ENCODE peak calls at places on chromosomes 7 and 10, in nine cellular contexts. L is caudate nucleus, O is colonic mucosa, G is LoVo, Y is anterior cingulate cortex, K is A549, T is Calu3, C is GM12878, D is Panc1. E is an unnamed sample.

GRCh38 chr7:128347573-128348147 is 4.0 kb upstream of the RBM28 start:
- DNase-seq in Y (peak), G (peak), D (no peak), K (peak), T (peak), L (peak), O (no peak), C (no peak), E (no peak)

GRCh38 chr7:150849204-150849775 is 3.0 kb upstream of the AOC1 start:
- DNase-seq in C (no peak), Y (no peak), G (no peak), L (no peak), T (no peak), O (no peak), D (no peak), K (no peak), E (no peak)

GRCh38 chr10:123143162-123143824 is 4.6 kb upstream of the HMX2 start:
- DNase-seq in C (no peak), K (no peak), T (no peak), D (no peak), O (no peak), Y (no peak), L (no peak), G (no peak), E (no peak)

GRCh38 chr7:156091515-156092080 is 279.3 kb upstream of the SHH start:
- DNase-seq in Y (no peak), C (no peak), D (no peak), O (no peak), G (no peak), L (no peak), K (no peak), T (no peak), E (no peak)

GRCh38 chr7:42155836-42156540 is 81.0 kb downstream of the GLI3 start:
- DNase-seq in T (no peak), C (no peak), L (no peak), O (no peak), K (no peak), G (no peak), D (no peak), Y (no peak), E (no peak)

GRCh38 chr10:59808896-59809643 is 55.8 kb upstream of the MRLN start:
- DNase-seq in G (peak), L (peak), K (peak), O (peak), Y (peak), T (peak), D (peak), C (peak), E (peak)

GRCh38 chr7:16356241-16356958 is 64.9 kb downstream of the CRPPA start:
- DNase-seq in C (no peak), D (no peak), Y (no peak), T (no peak), L (no peak), G (no peak), K (no peak), O (no peak), E (no peak)

GRCh38 chr7:20362574-20363253 is 32.0 kb downstream of the ITGB8 start:
- DNase-seq in Y (no peak), D (no peak), G (no peak), C (no peak), O (no peak), K (no peak), T (no peak), L (no peak), E (no peak)

GRCh38 chr7:55977831-55978230 is 13.4 kb downstream of the NIPSNAP2 start:
- DNase-seq in K (no peak), L (no peak), Y (peak), T (no peak), G (no peak), C (no peak), O (no peak), D (no peak), E (no peak)

GRCh38 chr7:157506268-157506667 is 169.5 kb downstream of the DNAJB6 start:
- DNase-seq in O (no peak), Y (no peak), L (no peak), D (no peak), K (no peak), T (no peak), G (no peak), C (no peak), E (no peak)

GRCh38 chr7:137916980-137917645 is 70.3 kb upstream of the DGKI start:
- DNase-seq in C (no peak), O (no peak), L (no peak), G (no peak), Y (no peak), D (no peak), T (no peak), K (no peak), E (no peak)

GRCh38 chr7:128032605-128033235 is 1.5 kb upstream of the LRRC4 start:
- DNase-seq in G (no peak), L (peak), T (no peak), K (no peak), O (no peak), D (no peak), C (no peak), Y (peak), E (no peak)

GRCh38 chr10:778626-779330 is 89.3 kb upstream of the DIP2C start:
- DNase-seq in O (no peak), C (no peak), G (no peak), L (no peak), K (no peak), D (no peak), T (no peak), Y (no peak), E (peak)

GRCh38 chr10:133210398-133211140 is 19.4 kb upstream of the UTF1 start:
- DNase-seq in D (no peak), K (no peak), T (no peak), C (no peak), G (no peak), O (no peak), L (no peak), Y (no peak), E (no peak)

GRCh38 chr10:132407846-132408278 is 10.9 kb downstream of the PWWP2B start:
- DNase-seq in Y (peak), K (no peak), L (no peak), T (peak), C (no peak), G (no peak), D (no peak), O (peak), E (peak)

GRCh38 chr10:119364941-119365340 is 157.6 kb downstream of the GRK5 start:
- DNase-seq in L (no peak), K (no peak), T (no peak), O (no peak), Y (no peak), G (no peak), C (no peak), D (no peak), E (no peak)

GRCh38 chr10:75432763-75433162 is 1.3 kb downstream of the LRMDA start:
- DNase-seq in C (no peak), O (no peak), Y (no peak), G (no peak), T (no peak), L (no peak), D (no peak), K (no peak), E (no peak)

GRCh38 chr7:37315752-37316711 is 132.6 kb downstream of the ELMO1 start:
- DNase-seq in C (no peak), D (no peak), G (no peak), O (no peak), L (no peak), Y (no peak), T (no peak), K (no peak), E (peak)

GRCh38 chr10:6195376-6195775 is 7.4 kb upstream of the PFKFB3 start:
- DNase-seq in C (no peak), O (no peak), L (no peak), G (no peak), Y (no peak), K (no peak), T (no peak), D (no peak), E (no peak)

GRCh38 chr10:50469288-50469687 is 154.5 kb downstream of the SGMS1 start:
- DNase-seq in Y (no peak), O (no peak), T (no peak), L (no peak), D (no peak), C (no peak), K (no peak), G (no peak), E (no peak)

GRCh38 chr10:61063035-61063434 is 119.0 kb upstream of the RHOBTB1 start:
- DNase-seq in K (peak), G (no peak), C (no peak), T (no peak), O (peak), Y (no peak), L (peak), D (no peak), E (no peak)

GRCh38 chr7:41096921-41097320 is 606.0 kb downstream of the INHBA start:
- DNase-seq in D (no peak), K (no peak), Y (no peak), C (no peak), T (no peak), G (no peak), L (no peak), O (no peak), E (no peak)

GRCh38 chr10:10758306-10758705 is 259.4 kb upstream of the CELF2 start:
- DNase-seq in Y (no peak), D (no peak), T (no peak), O (no peak), G (no peak), C (no peak), L (no peak), K (no peak), E (no peak)

GRCh38 chr7:111059826-111060225 is 31.1 kb upstream of the LRRN3 start:
- DNase-seq in Y (no peak), D (no peak), K (no peak), T (no peak), O (no peak), L (no peak), G (no peak), C (no peak), E (no peak)

GRCh38 chr7:26410156-26410555 is 118.5 kb downstream of the SNX10 start:
- DNase-seq in C (no peak), D (no peak), L (no peak), G (no peak), O (no peak), Y (no peak), K (no peak), T (no peak), E (no peak)

GRCh38 chr7:75993689-75994387 is 557 bp downstream of the TMEM120A start:
- DNase-seq in Y (peak), K (peak), C (no peak), D (no peak), O (peak), T (peak), G (peak), L (peak), E (peak)

GRCh38 chr10:63483983-63484382 is 18.2 kb upstream of the JMJD1C start:
- DNase-seq in D (no peak), L (no peak), G (no peak), T (no peak), C (no peak), O (no peak), K (no peak), Y (no peak), E (no peak)

GRCh38 chr7:18638594-18639452 is 143.3 kb downstream of the HDAC9 start:
- DNase-seq in G (no peak), O (no peak), T (no peak), K (no peak), Y (no peak), D (no peak), C (no peak), L (no peak), E (no peak)

GRCh38 chr10:125037145-125037544 is 95.2 kb downstream of the ZRANB1 start:
- DNase-seq in D (no peak), O (peak), L (peak), T (no peak), K (peak), Y (no peak), G (peak), C (no peak), E (no peak)

GRCh38 chr7:128373588-128373987 is 12.1 kb upstream of the PRRT4 start:
- DNase-seq in Y (no peak), G (no peak), O (no peak), D (no peak), T (no peak), K (no peak), L (no peak), C (no peak), E (no peak)

GRCh38 chr7:128197586-128197985 is 43.5 kb upstream of the LEP start:
- DNase-seq in Y (no peak), C (no peak), O (no peak), G (no peak), L (no peak), T (no peak), K (no peak), D (no peak), E (peak)

GRCh38 chr7:27636326-27637006 is 26.2 kb downstream of the HIBADH start:
- DNase-seq in D (no peak), K (no peak), Y (no peak), C (no peak), L (no peak), T (no peak), O (no peak), G (no peak), E (no peak)

GRCh38 chr7:42247301-42247700 is 10.3 kb upstream of the GLI3 start:
- DNase-seq in L (no peak), K (no peak), T (no peak), Y (no peak), C (no peak), O (no peak), G (no peak), D (no peak), E (no peak)

E was measured in lower leg skin.